ENCODE peak calls at places on chromosomes 16 and 17, in eight cellular contexts. P, M, W, O, H, U, Y and F are unnamed samples.
A peak's percentile ranks its signal among the peaks of the same experiment; 100 is the strongest.

GRCh38 chr16:50584033-50584722 is 36.0 kb downstream of the NKD1 start:
- DNase-seq in W (no peak), P (no peak), O (no peak), Y (no peak), M (no peak), H (no peak), U (no peak), F (no peak)

GRCh38 chr17:18319604-18320256 is 4.6 kb downstream of the SMCR8 start:
- DNase-seq in P (no peak), M (no peak), U (no peak), W (peak; percentile 30), Y (no peak), H (peak; percentile 77), O (peak; percentile 54), F (no peak)

GRCh38 chr16:28304214-28304613 is 11.9 kb downstream of the SBK1 start:
- DNase-seq in H (peak; percentile 69), P (no peak), M (peak; percentile 13), W (peak; percentile 15), U (no peak), O (no peak), Y (no peak), F (no peak)

GRCh38 chr16:12829096-12829888 is 25.6 kb upstream of the CPPED1 start:
- DNase-seq in M (no peak), H (no peak), W (no peak), P (no peak), U (no peak), Y (no peak), O (no peak), F (no peak)

GRCh38 chr16:49801290-49801689 is 54.6 kb downstream of the ZNF423 start:
- DNase-seq in M (no peak), P (no peak), H (no peak), W (no peak), U (no peak), O (no peak), Y (no peak), F (no peak)

GRCh38 chr17:16491131-16491702 is 776 bp downstream of the LRRC75A start:
- DNase-seq in O (peak; percentile 54), M (no peak), H (no peak), W (no peak), Y (no peak), U (peak; percentile 50), P (peak; percentile 16), F (no peak)

GRCh38 chr16:88357306-88358032 is 25.3 kb upstream of the ZNF469 start:
- DNase-seq in U (no peak), H (no peak), Y (no peak), M (no peak), O (peak; percentile 27), W (no peak), P (no peak), F (no peak)

GRCh38 chr16:88992351-88993005 is 15.5 kb upstream of the CBFA2T3 start:
- DNase-seq in O (no peak), M (no peak), W (no peak), Y (no peak), U (no peak), P (no peak), H (no peak), F (no peak)

GRCh38 chr17:81097134-81097942 is 62.4 kb downstream of the BAIAP2 start:
- DNase-seq in Y (peak; percentile 75), O (peak; percentile 87), W (peak; percentile 71), P (peak; percentile 27), H (peak; percentile 87), M (peak; percentile 87), U (peak; percentile 77), F (no peak)

GRCh38 chr17:73261952-73262675 is 434 bp upstream of the CPSF4L start:
- DNase-seq in W (peak; percentile 71), U (peak; percentile 85), M (no peak), P (no peak), O (peak; percentile 36), Y (no peak), H (no peak), F (no peak)

GRCh38 chr17:31479524-31479923 is 88.0 kb downstream of the RAB11FIP4 start:
- DNase-seq in O (no peak), Y (no peak), W (no peak), U (no peak), P (no peak), H (no peak), M (no peak), F (no peak)

GRCh38 chr17:41538565-41538991 is 10.5 kb upstream of the KRT19 start:
- DNase-seq in O (no peak), M (no peak), P (no peak), H (peak; percentile 26), U (no peak), W (peak; percentile 83), Y (no peak), F (no peak)

GRCh38 chr17:50049636-50050035 is 6.3 kb upstream of the ITGA3 start:
- DNase-seq in U (no peak), P (no peak), M (no peak), H (no peak), Y (no peak), W (no peak), O (no peak), F (no peak)

GRCh38 chr16:13733561-13733960 is 186.4 kb upstream of the ERCC4 start:
- DNase-seq in M (no peak), H (no peak), Y (no peak), U (no peak), O (no peak), W (no peak), P (no peak), F (no peak)

GRCh38 chr16:17829826-17830225 is 359.1 kb upstream of the XYLT1 start:
- DNase-seq in U (no peak), Y (no peak), W (no peak), H (no peak), P (no peak), M (no peak), O (no peak), F (no peak)

GRCh38 chr16:57054771-57055170 is 37.6 kb upstream of the CPNE2 start:
- DNase-seq in M (no peak), O (no peak), Y (no peak), H (no peak), P (no peak), W (no peak), U (no peak), F (no peak)

GRCh38 chr16:55257971-55258613 is 65.9 kb upstream of the IRX6 start:
- DNase-seq in Y (peak; percentile 58), O (peak; percentile 45), H (peak; percentile 61), M (peak; percentile 32), P (no peak), W (peak; percentile 46), U (peak; percentile 66), F (peak; percentile 48)

GRCh38 chr17:16912021-16912962 is 59.6 kb downstream of the TNFRSF13B start:
- DNase-seq in Y (no peak), O (no peak), U (no peak), P (no peak), M (no peak), W (no peak), H (no peak), F (no peak)

GRCh38 chr17:50218071-50218759 is 16.8 kb upstream of the COL1A1 start:
- DNase-seq in U (no peak), M (no peak), H (peak; percentile 48), W (no peak), O (no peak), Y (no peak), P (no peak), F (no peak)

GRCh38 chr17:50471009-50471905 is 2.6 kb upstream of the CHAD start:
- DNase-seq in Y (no peak), O (no peak), H (no peak), U (peak; percentile 20), P (no peak), W (no peak), M (no peak), F (no peak)

GRCh38 chr16:17885659-17886200 is 415.0 kb upstream of the XYLT1 start:
- DNase-seq in W (no peak), O (no peak), U (no peak), Y (no peak), M (no peak), P (no peak), H (no peak), F (no peak)

GRCh38 chr16:87180069-87180468 is 137.1 kb downstream of the C16orf95 start:
- DNase-seq in P (no peak), H (no peak), Y (no peak), W (no peak), M (no peak), U (no peak), O (no peak), F (no peak)

DNA sequence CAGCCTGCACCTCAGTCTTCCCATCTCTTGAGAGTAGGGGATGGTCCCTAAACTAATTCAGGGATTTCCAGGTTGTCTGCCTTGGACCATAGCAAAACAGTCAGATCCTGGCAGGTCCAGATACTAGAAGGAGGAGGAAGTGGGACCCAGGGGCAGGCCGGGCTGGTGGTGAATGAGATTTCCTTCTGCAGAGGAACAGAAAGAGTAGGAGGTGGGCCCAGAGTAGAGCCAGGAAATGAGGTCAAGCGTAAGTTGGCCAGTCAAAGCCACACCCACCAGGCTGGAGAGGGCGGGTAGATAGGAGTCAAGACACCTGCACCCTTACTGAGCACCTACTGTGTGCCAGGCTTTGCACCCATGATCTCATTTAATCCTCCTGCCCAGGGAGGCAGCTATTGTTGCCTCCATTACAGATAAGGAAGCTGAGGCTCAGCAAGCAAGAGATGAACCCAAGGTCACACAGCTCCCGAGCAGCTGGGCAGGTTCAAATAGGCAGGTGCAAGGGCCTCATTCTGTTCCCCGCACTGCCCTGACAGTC is 2.6 kb downstream of the CDH5 start:
- DNase-seq in M (no peak), W (no peak), P (no peak), Y (no peak), O (no peak), U (no peak), H (peak; percentile 34), F (no peak)
- H3K4me3 ChIP-seq in M (peak overlapping the region; percentile 53), W (no peak overlapping the region), P (no peak overlapping the region), Y (no peak overlapping the region), O (no peak overlapping the region), U (no peak overlapping the region), H (no peak overlapping the region), F (no peak overlapping the region)

GRCh38 chr16:10731790-10732189 is 11.9 kb upstream of the NUBP1 start:
- DNase-seq in Y (no peak), P (no peak), H (no peak), O (no peak), U (no peak), W (no peak), M (no peak), F (no peak)
- H3K4me1 ChIP-seq in Y (peaks cover 8% of the 10 kb centered on the region), P (no peaks in the 10 kb centered on the region), H (peaks cover 5% of the 10 kb centered on the region), O (peaks cover 8% of the 10 kb centered on the region), U (no peaks in the 10 kb centered on the region), W (peaks cover 4% of the 10 kb centered on the region), M (peaks cover 1% of the 10 kb centered on the region), F (no peaks in the 10 kb centered on the region)

GRCh38 chr17:1989135-1989534 is 36.0 kb downstream of the RTN4RL1 start:
- DNase-seq in Y (peak; percentile 12), U (no peak), M (peak; percentile 18), W (peak; percentile 94), H (peak; percentile 78), P (no peak), O (no peak), F (no peak)
- H3K4me3 ChIP-seq in Y (no peak overlapping the region), U (no peak overlapping the region), M (no peak overlapping the region), W (no peak overlapping the region), H (no peak overlapping the region), P (no peak overlapping the region), O (no peak overlapping the region), F (no peak overlapping the region)

DNA sequence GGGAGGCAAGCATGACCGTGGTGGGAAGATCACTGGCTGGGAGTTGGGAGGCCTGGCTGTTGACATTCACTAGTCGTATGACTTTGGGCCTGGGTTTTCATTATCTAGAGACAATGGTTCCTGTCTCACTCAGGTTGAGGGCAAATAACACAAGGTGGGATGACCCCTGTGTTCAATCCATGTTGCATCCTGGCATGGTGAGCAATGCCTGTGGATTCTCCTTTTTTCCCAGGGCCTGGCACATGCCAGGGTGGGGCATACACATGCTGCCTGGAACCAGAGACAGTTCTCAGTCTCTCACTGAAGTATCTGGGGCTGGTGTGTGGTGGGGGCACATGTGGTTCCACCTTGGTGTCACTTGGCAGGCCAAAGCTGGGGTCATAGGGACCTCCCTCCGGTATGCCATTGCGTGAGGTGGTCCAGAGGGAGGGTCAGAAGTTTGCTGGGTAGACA is 5.4 kb downstream of the THRA start:
- DNase-seq in P (no peak), U (no peak), H (no peak), M (peak; percentile 21), W (peak; percentile 26), O (no peak), Y (no peak), F (no peak)
- H3K4me1 ChIP-seq in P (peaks cover 85% of the 10 kb centered on the region), U (peaks cover 59% of the 10 kb centered on the region), H (peaks cover 81% of the 10 kb centered on the region), M (peaks cover 94% of the 10 kb centered on the region), W (peaks cover 60% of the 10 kb centered on the region), O (peaks cover 80% of the 10 kb centered on the region), Y (peaks cover 76% of the 10 kb centered on the region), F (peaks cover 33% of the 10 kb centered on the region)